ENCODE peak calls at places on chromosomes 12 and 14, in nine cellular contexts. I is fibroblast of lung, S is lower leg skin, P is DND-41, N is AG10803, J is cardiac muscle cell, H is ascending aorta, F is LNCaP clone FGC, V is A673. O is an unnamed sample.

GRCh38 chr12:11397366-11397765 is 2.0 kb upstream of the PRB2 start:
- DNase-seq in P (no peak), F (no peak), J (no peak), V (no peak), N (no peak), S (no peak), I (no peak), H (no peak), O (no peak)

GRCh38 chr12:46164186-46164585 is 104.7 kb downstream of the SLC38A1 start:
- DNase-seq in H (no peak), J (no peak), F (no peak), I (no peak), S (no peak), P (no peak), N (no peak), V (no peak), O (no peak)

GRCh38 chr12:51721281-51721940 is 127.1 kb downstream of the FIGNL2 start:
- DNase-seq in H (no peak), N (no peak), S (no peak), I (peak), P (no peak), V (no peak), J (peak), F (no peak), O (peak)

GRCh38 chr14:92586001-92586947 is 72.7 kb downstream of the RIN3 start:
- DNase-seq in N (peak), V (no peak), S (no peak), H (peak), J (peak), F (peak), P (peak), I (peak), O (peak)

GRCh38 chr12:26830783-26831601 is 2.0 kb downstream of the ITPR2 start:
- DNase-seq in P (peak), S (no peak), I (no peak), V (no peak), N (no peak), H (no peak), F (no peak), J (no peak), O (no peak)

GRCh38 chr14:32648434-32648833 is 290.2 kb upstream of the NPAS3 start:
- DNase-seq in V (peak), F (peak), N (peak), I (peak), S (no peak), J (peak), P (no peak), H (no peak), O (peak)

GRCh38 chr12:101877816-101878811 is 734 bp downstream of the DRAM1 start:
- DNase-seq in H (no peak), N (peak), J (peak), I (peak), S (peak), F (no peak), V (peak), P (no peak), O (peak)

GRCh38 chr12:81255947-81256346 is 178.1 kb downstream of the ACSS3 start:
- DNase-seq in S (no peak), N (no peak), F (no peak), V (no peak), J (no peak), P (no peak), I (no peak), H (no peak), O (no peak)

GRCh38 chr14:91509083-91509877 is 830 bp downstream of the PPP4R3A start:
- DNase-seq in P (peak), S (peak), H (no peak), F (no peak), N (peak), J (peak), I (no peak), V (peak), O (no peak)

GRCh38 chr12:52522346-52523011 is 2.3 kb upstream of the KRT5 start:
- DNase-seq in H (peak), F (no peak), N (peak), I (peak), V (peak), P (no peak), J (peak), S (peak), O (no peak)

GRCh38 chr12:120625557-120626419 is 14.6 kb upstream of the CABP1 start:
- DNase-seq in J (no peak), F (no peak), N (no peak), S (no peak), I (no peak), V (peak), P (no peak), H (no peak), O (no peak)
- TF ChIP-seq CTCF in J (no peak), F (no peak), N (peak), S (no peak), I (peak), V (peak), P (peak), H (no peak), O (peak)

DNA sequence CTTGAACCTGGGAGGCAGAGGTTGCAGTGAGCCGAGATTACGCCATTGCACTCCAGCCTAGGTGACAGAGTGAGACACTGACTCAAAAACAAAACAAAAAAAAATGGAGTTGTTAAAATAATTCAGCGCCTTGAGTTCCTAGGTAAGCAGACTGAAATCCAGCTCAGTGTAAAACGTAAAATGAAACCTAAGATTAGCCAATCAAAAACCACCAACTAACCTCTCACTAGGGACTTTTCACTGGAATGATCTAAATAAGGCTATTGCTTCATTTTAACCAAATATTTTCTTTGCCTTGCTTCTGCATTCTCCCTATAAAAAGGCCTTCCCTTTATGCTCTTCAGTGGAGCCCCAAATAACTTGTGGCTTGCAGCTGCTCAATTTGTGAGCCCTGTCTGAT is 91.6 kb upstream of the HIF1A start:
- DNase-seq in V (no peak), F (no peak), J (peak), N (peak), P (no peak), H (no peak), I (no peak), S (no peak), O (peak)
- TF ChIP-seq CTCF in V (no peak), F (no peak), J (no peak), N (no peak), P (no peak), H (no peak), I (no peak), S (no peak), O (no peak)

GRCh38 chr14:106848330-106849121 is 1322.1 kb downstream of the TMEM121 start:
- DNase-seq in H (no peak), F (no peak), S (no peak), N (no peak), I (peak), V (peak), P (peak), J (no peak), O (peak)
- TF ChIP-seq CTCF in H (no peak), F (peak), S (no peak), N (no peak), I (no peak), V (peak), P (peak), J (no peak), O (no peak)

GRCh38 chr14:22452330-22452729 is 136.7 kb downstream of the DAD1 start:
- DNase-seq in H (no peak), J (no peak), S (no peak), N (no peak), I (no peak), V (no peak), P (peak), F (no peak), O (no peak)
- TF ChIP-seq CTCF in H (no peak), J (no peak), S (no peak), N (no peak), I (no peak), V (no peak), P (no peak), F (no peak), O (no peak)

GRCh38 chr12:115457798-115458197 is 773.8 kb upstream of the TBX3 start:
- DNase-seq in H (no peak), V (no peak), S (no peak), J (no peak), I (no peak), N (no peak), P (no peak), F (no peak), O (no peak)

GRCh38 chr12:115452751-115453281 is 768.8 kb upstream of the TBX3 start:
- DNase-seq in P (no peak), F (no peak), J (no peak), H (no peak), V (no peak), N (no peak), S (no peak), I (no peak), O (no peak)

GRCh38 chr12:115461401-115461800 is 777.4 kb upstream of the TBX3 start:
- DNase-seq in H (no peak), V (no peak), S (no peak), J (no peak), F (no peak), I (no peak), P (no peak), N (no peak), O (no peak)

GRCh38 chr12:115455268-115455681 is 771.3 kb upstream of the TBX3 start:
- DNase-seq in P (no peak), I (no peak), H (no peak), N (no peak), V (no peak), J (no peak), F (no peak), S (no peak), O (peak)

DNA sequence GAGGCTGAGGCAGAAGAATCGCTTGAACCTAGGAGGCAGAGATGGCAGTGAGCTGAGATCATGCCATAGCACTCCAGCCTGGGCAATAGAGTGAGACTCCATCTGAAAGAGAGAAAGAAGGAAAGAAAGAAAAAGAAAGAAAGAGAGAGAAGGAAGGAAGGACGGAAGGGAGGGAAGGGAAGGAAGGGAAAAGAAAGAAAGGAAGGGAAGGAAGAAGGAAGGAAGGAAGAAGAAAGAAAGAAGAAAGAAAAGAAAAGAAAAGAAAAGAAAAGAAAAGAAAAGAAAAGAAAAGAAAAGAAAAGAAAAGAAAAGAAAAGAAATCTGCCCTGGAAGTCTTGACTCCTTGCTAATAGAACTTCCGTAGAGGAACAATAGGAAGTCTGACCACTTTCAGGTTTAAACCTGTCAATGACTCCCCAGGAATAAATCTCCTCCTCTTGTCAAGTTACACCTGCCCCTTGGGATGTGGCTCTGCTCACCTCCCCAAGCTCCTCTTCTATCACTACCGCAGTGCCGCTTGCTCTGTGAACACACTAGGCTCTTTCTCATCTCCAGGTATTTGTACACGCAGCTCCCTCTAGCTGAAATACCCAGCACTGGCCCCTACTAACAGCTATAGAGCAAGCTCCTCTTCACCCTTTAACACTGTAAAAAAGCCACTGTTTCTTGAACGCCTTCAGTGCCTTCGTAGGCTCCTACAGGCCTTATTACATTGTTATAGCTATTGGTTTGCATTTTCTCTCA is 773.1 kb upstream of the TBX3 start:
- DNase-seq in V (no peak), N (no peak), H (no peak), P (no peak), J (no peak), S (no peak), F (no peak), I (no peak), O (no peak)
- TF ChIP-seq CTCF in V (no peak), N (no peak), H (no peak), P (no peak), J (no peak), S (no peak), F (no peak), I (no peak), O (no peak)

GRCh38 chr12:49414364-49414763 is 47.1 kb downstream of the SPATS2 start:
- DNase-seq in P (no peak), S (no peak), I (no peak), V (no peak), F (no peak), H (no peak), N (no peak), J (no peak), O (no peak)

GRCh38 chr12:49415426-49416040 is 48.3 kb downstream of the SPATS2 start:
- DNase-seq in S (no peak), I (peak), N (no peak), F (no peak), P (no peak), V (no peak), J (no peak), H (no peak), O (peak)

GRCh38 chr12:49410833-49411232 is 43.6 kb downstream of the SPATS2 start:
- DNase-seq in N (no peak), H (no peak), V (no peak), F (no peak), S (no peak), J (no peak), P (no peak), I (no peak), O (no peak)

GRCh38 chr12:49413796-49414195 is 46.5 kb downstream of the SPATS2 start:
- DNase-seq in J (peak), H (no peak), I (no peak), N (peak), P (no peak), V (no peak), S (no peak), F (no peak), O (peak)

GRCh38 chr12:49413010-49413409 is 45.7 kb downstream of the SPATS2 start:
- DNase-seq in F (no peak), H (no peak), N (peak), S (no peak), I (no peak), J (peak), V (no peak), P (no peak), O (no peak)
- TF ChIP-seq CTCF in F (no peak), H (no peak), N (no peak), S (no peak), I (no peak), J (no peak), V (no peak), P (no peak), O (no peak)

DNA sequence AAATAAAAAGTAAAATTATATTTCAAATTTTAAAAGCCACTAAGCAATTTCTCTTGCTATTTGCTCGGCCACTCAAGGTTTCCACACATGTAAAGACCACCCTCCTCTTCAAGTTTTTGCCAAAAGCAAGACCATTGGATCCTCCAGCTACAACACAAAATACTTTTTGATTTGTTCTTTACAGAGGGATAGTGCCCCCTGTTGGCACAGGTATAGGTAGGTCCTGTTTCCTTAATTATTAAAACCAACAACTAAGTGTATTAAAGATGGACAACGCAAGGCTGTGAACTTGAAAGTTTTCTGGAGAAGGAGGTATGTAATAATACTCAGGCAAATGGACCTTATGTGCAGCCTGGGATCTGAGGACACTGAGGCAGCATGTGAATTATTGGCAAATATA is 23.8 kb downstream of the ATP6V1D start:
- DNase-seq in S (no peak), I (no peak), H (no peak), F (no peak), V (peak), J (peak), N (no peak), P (peak), O (peak)
- TF ChIP-seq CTCF in S (no peak), I (peak), H (peak), F (peak), V (peak), J (peak), N (peak), P (peak), O (peak)

O was measured in fibroblast of villous mesenchyme.